ENCODE peak calls at places on chromosome 2, in seven cellular contexts. O, C, F, W, I, S and R are unnamed samples.

GRCh38 chr2:147416099-147416498 is 428.7 kb upstream of the ACVR2A start:
- DNase-seq in O (peak; percentile 51), C (no peak), F (no peak), W (peak; percentile 89), I (no peak), S (no peak), R (no peak)

GRCh38 chr2:26179446-26179907 is 6.6 kb downstream of the GAREM2 start:
- DNase-seq in O (no peak), C (peak; percentile 53), F (no peak), W (no peak), I (peak; percentile 68), S (no peak), R (no peak)

GRCh38 chr2:230602562-230603230 is 109.9 kb upstream of the CAB39 start:
- DNase-seq in O (no peak), C (no peak), F (no peak), W (no peak), I (no peak), S (no peak), R (no peak)

GRCh38 chr2:164934790-164935466 is 20.4 kb downstream of the SLC38A11 start:
- DNase-seq in O (no peak), C (no peak), F (no peak), W (no peak), I (no peak), S (no peak), R (no peak)

GRCh38 chr2:179636995-179637394 is 224.4 kb downstream of the ZNF385B start:
- DNase-seq in O (no peak), C (no peak), F (no peak), W (no peak), I (no peak), S (no peak), R (no peak)

GRCh38 chr2:174681099-174681982 is 82.9 kb downstream of the CHRNA1 start:
- DNase-seq in O (peak; percentile 46), C (peak; percentile 56), F (peak; percentile 25), W (no peak), I (no peak), S (no peak), R (no peak)

GRCh38 chr2:170155022-170155722 is 22.8 kb upstream of the MYO3B start:
- DNase-seq in O (peak; percentile 51), C (peak; percentile 44), F (peak; percentile 60), W (peak; percentile 74), I (peak; percentile 54), S (peak; percentile 95), R (no peak)

GRCh38 chr2:207724113-207724512 is 12.7 kb downstream of the CCNYL1 start:
- DNase-seq in O (no peak), C (no peak), F (no peak), W (no peak), I (no peak), S (no peak), R (no peak)

GRCh38 chr2:104854507-104855173 is 725 bp downstream of the POU3F3 start:
- DNase-seq in O (peak; percentile 55), C (peak; percentile 53), F (no peak), W (no peak), I (peak; percentile 32), S (no peak), R (no peak)

GRCh38 chr2:187150667-187151066 is 297.4 kb downstream of the CALCRL start:
- DNase-seq in O (peak; percentile 65), C (no peak), F (peak; percentile 16), W (no peak), I (no peak), S (peak; percentile 45), R (no peak)

GRCh38 chr2:239154971-239155805 is 245.6 kb downstream of the HDAC4 start:
- DNase-seq in O (no peak), C (no peak), F (no peak), W (no peak), I (peak; percentile 10), S (no peak), R (no peak)

GRCh38 chr2:65436169-65436824 is 3.9 kb upstream of the SPRED2 start:
- DNase-seq in O (peak; percentile 92), C (peak; percentile 79), F (peak; percentile 96), W (peak; percentile 85), I (peak; percentile 72), S (peak; percentile 59), R (peak; percentile 84)

GRCh38 chr2:1259746-1260145 is 153.5 kb upstream of the TPO start:
- DNase-seq in O (no peak), C (no peak), F (no peak), W (no peak), I (no peak), S (no peak), R (no peak)

GRCh38 chr2:32363588-32363987 is 6.8 kb downstream of the BIRC6 start:
- DNase-seq in O (no peak), C (no peak), F (no peak), W (no peak), I (no peak), S (no peak), R (no peak)

GRCh38 chr2:129103922-129104878 is 785.5 kb upstream of the HS6ST1 start:
- DNase-seq in O (no peak), C (peak; percentile 60), F (no peak), W (no peak), I (no peak), S (no peak), R (no peak)

GRCh38 chr2:198374375-198375072 is 570.1 kb downstream of the PLCL1 start:
- DNase-seq in O (peak; percentile 62), C (peak; percentile 75), F (peak; percentile 70), W (peak; percentile 53), I (peak; percentile 43), S (peak; percentile 48), R (peak; percentile 44)

GRCh38 chr2:70062270-70062669 is 25.0 kb upstream of the PCBP1 start:
- DNase-seq in O (no peak), C (no peak), F (no peak), W (no peak), I (no peak), S (no peak), R (no peak)

GRCh38 chr2:206531996-206532543 is 88.7 kb downstream of the ADAM23 start:
- DNase-seq in O (peak; percentile 34), C (no peak), F (peak; percentile 29), W (no peak), I (no peak), S (no peak), R (no peak)

GRCh38 chr2:2187196-2187595 is 143.9 kb downstream of the MYT1L start:
- DNase-seq in O (no peak), C (peak; percentile 27), F (no peak), W (no peak), I (no peak), S (no peak), R (no peak)

GRCh38 chr2:209872675-209873074 is 101.0 kb downstream of the UNC80 start:
- DNase-seq in O (peak; percentile 85), C (peak; percentile 91), F (no peak), W (peak; percentile 4), I (peak; percentile 83), S (no peak), R (no peak)

DNA sequence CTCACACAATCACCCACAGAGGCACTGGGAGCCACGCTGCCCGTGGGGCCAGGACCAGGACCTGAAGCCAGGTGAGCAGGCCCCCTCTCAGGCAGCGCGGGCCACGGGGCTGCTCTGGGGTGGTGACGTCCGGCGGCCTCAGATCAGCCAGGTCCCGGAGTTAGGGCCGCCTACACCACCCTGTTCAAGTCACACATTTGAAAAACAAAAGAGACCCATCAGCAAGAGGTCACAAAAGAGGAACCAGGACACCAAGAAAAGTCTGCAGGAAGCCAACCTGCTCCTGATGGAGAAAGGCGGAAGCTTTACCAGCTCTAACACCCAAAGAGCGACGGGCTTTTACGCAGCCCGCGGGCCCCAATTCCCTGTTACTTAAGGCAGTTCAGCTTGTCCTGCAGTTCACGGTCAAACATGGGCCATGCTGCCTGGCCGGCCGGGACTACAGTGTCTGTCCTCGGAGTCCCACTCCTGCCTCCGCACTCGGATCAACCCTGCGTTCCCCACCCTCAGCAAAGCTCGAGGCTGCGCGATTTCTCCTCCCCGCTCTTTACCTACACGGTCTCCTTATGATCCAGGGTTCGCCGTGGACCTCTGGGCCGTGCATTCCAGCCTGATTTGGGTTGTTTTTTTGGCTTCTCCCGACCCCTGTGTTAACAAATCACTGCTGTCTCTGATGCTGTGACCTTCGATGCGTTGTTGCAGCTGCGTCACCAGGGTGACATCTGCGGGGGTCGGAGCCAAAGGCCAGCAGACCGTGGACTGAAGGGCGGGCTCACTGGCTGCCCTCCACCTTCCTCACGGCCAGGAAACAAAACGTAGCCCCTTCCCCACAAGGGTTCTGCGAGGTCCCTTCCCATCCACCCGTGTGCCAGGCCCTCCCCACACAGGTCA is 31.0 kb downstream of the SNORC start:
- DNase-seq in O (no peak), C (peak; percentile 34), F (no peak), W (no peak), I (peak; percentile 67), S (no peak), R (no peak)
- H3K27ac ChIP-seq in O (peak overlapping the region; percentile 96), C (no peak overlapping the region), F (peak overlapping the region; percentile 80), W (peak overlapping the region; percentile 88), I (no peak overlapping the region), S (peak overlapping the region; percentile 86), R (peak overlapping the region; percentile 30)

DNA sequence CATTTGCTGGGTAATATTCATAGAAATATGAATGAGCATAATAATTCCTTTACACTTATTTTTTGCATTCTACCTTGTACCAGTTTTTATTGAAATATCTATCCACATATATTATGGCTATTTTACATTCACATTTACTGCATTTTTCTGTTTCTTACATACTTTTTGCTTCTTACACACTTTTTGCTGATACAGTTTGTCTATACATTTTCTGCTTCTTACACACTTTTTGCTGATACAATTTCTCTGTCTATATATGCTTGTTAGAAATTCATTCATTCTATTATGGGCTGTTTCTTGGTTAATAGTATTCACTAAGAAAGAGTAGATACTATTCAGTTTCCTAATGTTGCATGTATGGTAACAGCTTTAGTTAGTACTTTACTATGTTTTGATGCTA is 16.9 kb upstream of the STAMBP start:
- DNase-seq in O (no peak), C (no peak), F (no peak), W (no peak), I (no peak), S (no peak), R (no peak)
- H2AFZ ChIP-seq in O (no peak overlapping the region), C (no peak overlapping the region), F (no peak overlapping the region), W (no peak overlapping the region), I (no peak overlapping the region), S (no peak overlapping the region), R (no peak overlapping the region)

GRCh38 chr2:20584637-20585321 is 66.1 kb downstream of the HS1BP3 start:
- DNase-seq in O (peak; percentile 99), C (peak; percentile 83), F (peak; percentile 99), W (peak; percentile 97), I (peak; percentile 85), S (peak; percentile 89), R (no peak)
- H3K9ac ChIP-seq in O (peak overlapping the region; percentile 48), C (no peak overlapping the region), F (peak overlapping the region; percentile 8), W (no peak overlapping the region), I (no peak overlapping the region), S (peak overlapping the region; percentile 33), R (no peak overlapping the region)

DNA sequence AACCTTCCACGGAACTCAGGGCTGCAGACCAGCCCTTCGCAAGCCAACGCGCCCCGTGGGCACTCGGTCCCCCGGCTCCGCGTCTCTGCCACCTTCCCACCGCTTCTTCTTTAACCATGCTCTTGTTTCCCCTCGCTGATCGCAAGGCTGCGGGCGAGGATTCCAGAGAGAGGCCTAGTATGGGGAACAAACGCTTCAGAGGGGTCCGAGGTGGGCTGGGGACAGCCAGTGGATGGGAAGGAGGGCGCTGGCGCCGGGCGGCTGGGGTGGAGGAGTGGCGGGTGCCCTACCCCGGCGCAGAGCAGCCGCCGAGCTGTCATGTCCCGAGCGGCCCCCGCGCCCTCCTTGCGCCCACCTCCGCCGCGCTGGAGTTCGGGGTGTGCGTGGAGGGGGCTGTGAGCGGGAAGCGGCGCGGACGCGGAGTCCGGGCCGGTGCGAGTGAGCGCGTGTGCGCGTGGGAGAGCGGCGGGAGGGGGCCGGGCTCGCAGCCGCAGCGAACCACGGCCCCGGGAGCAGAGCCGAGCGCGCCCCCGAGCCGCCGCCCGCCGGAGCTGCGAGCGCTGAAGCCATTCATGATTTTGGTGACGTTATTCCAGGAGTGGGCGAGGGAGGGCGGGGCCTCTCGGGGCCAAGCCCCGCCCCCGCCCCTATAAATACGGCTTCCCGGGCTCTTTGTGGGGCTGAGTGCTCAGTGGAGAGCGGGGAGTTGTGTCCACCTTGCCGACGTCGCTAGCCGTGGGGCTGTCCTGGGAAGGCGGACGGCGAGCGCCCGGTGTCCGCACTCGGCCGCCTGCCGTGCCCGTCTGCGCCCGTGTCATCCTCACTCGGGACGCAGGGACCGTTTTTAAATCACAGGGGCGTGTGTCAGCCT is at the start of gene LBH:
- DNase-seq in O (peak; percentile 79), C (peak; percentile 88), F (peak; percentile 90), W (no peak), I (peak; percentile 85), S (peak; percentile 72), R (no peak)
- H3K27ac ChIP-seq in O (peak within 1 kb of the TSS; percentile 77), C (no peak within 1 kb of the TSS), F (peak within 1 kb of the TSS; percentile 84), W (no peak within 1 kb of the TSS), I (no peak within 1 kb of the TSS), S (no peak within 1 kb of the TSS), R (no peak within 1 kb of the TSS)